ENCODE peak calls at places on chromosome 14, in five cellular contexts. One of them, this sample, is unnamed.

GRCh38 chr14:51160871-51161270 is 66.0 kb upstream of the TRIM9 start:
- DNase-seq in AG04449: no peak
- DNase-seq in hippocampal formation: no peak
- DNase-seq in COR-L47: no peak
- DNase-seq in mesenteric fat pad: no peak
- DNase-seq in this sample: no peak

GRCh38 chr14:57889245-57889644 is 23.4 kb upstream of the SLC35F4 start:
- DNase-seq in COR-L47: no peak
- DNase-seq in hippocampal formation: peak; percentile 23
- DNase-seq in AG04449: no peak
- DNase-seq in mesenteric fat pad: no peak
- DNase-seq in this sample: no peak

GRCh38 chr14:81275995-81276698 is 55.4 kb upstream of the GTF2A1 start:
- DNase-seq in mesenteric fat pad: no peak
- DNase-seq in AG04449: no peak
- DNase-seq in COR-L47: no peak
- DNase-seq in hippocampal formation: no peak
- DNase-seq in this sample: no peak

GRCh38 chr14:89041245-89041585 is 216.8 kb downstream of the TTC8 start:
- DNase-seq in COR-L47: peak; percentile 57
- DNase-seq in mesenteric fat pad: no peak
- DNase-seq in AG04449: no peak
- DNase-seq in hippocampal formation: no peak
- DNase-seq in this sample: no peak

GRCh38 chr14:95323917-95324316 is 4.2 kb upstream of the CLMN start:
- DNase-seq in COR-L47: no peak
- DNase-seq in hippocampal formation: no peak
- DNase-seq in mesenteric fat pad: no peak
- DNase-seq in AG04449: no peak
- DNase-seq in this sample: no peak

GRCh38 chr14:30553311-30553989 is 5.5 kb upstream of the G2E3 start:
- DNase-seq in mesenteric fat pad: no peak
- DNase-seq in COR-L47: no peak
- DNase-seq in hippocampal formation: no peak
- DNase-seq in AG04449: no peak
- DNase-seq in this sample: no peak

GRCh38 chr14:103743691-103744090 is 28.1 kb downstream of the ZFYVE21 start:
- DNase-seq in AG04449: no peak
- DNase-seq in COR-L47: no peak
- DNase-seq in mesenteric fat pad: peak; percentile 81
- DNase-seq in hippocampal formation: no peak
- DNase-seq in this sample: no peak

GRCh38 chr14:31962920-31963319 is 114.2 kb upstream of the ARHGAP5 start:
- DNase-seq in COR-L47: no peak
- DNase-seq in hippocampal formation: peak; percentile 23
- DNase-seq in mesenteric fat pad: no peak
- DNase-seq in AG04449: no peak
- DNase-seq in this sample: no peak

GRCh38 chr14:101857226-101857625 is 95.7 kb downstream of the PPP2R5C start:
- DNase-seq in mesenteric fat pad: no peak
- DNase-seq in COR-L47: no peak
- DNase-seq in AG04449: no peak
- DNase-seq in hippocampal formation: no peak
- DNase-seq in this sample: no peak

GRCh38 chr14:71590131-71590530 is 342.1 kb upstream of the RGS6 start:
- DNase-seq in AG04449: no peak
- DNase-seq in mesenteric fat pad: no peak
- DNase-seq in COR-L47: no peak
- DNase-seq in hippocampal formation: no peak
- DNase-seq in this sample: no peak

GRCh38 chr14:65369560-65369959 is 43.0 kb upstream of the FUT8 start:
- DNase-seq in COR-L47: no peak
- DNase-seq in hippocampal formation: no peak
- DNase-seq in mesenteric fat pad: no peak
- DNase-seq in AG04449: no peak
- DNase-seq in this sample: no peak

GRCh38 chr14:96264850-96265249 is 8.8 kb downstream of the BDKRB1 start:
- DNase-seq in COR-L47: no peak
- DNase-seq in mesenteric fat pad: no peak
- DNase-seq in AG04449: no peak
- DNase-seq in hippocampal formation: no peak
- DNase-seq in this sample: no peak

GRCh38 chr14:31578266-31578665 is 17.1 kb downstream of the NUBPL start:
- DNase-seq in mesenteric fat pad: no peak
- DNase-seq in hippocampal formation: no peak
- DNase-seq in COR-L47: no peak
- DNase-seq in AG04449: no peak
- DNase-seq in this sample: no peak

GRCh38 chr14:24095196-24096068 is 1.3 kb downstream of the PCK2 start:
- DNase-seq in hippocampal formation: peak; percentile 7
- DNase-seq in AG04449: no peak
- DNase-seq in COR-L47: no peak
- DNase-seq in mesenteric fat pad: no peak
- DNase-seq in this sample: no peak

GRCh38 chr14:63269561-63270225 is 49.0 kb downstream of the GPHB5 start:
- DNase-seq in COR-L47: no peak
- DNase-seq in mesenteric fat pad: no peak
- DNase-seq in hippocampal formation: no peak
- DNase-seq in AG04449: no peak
- DNase-seq in this sample: no peak

GRCh38 chr14:106691601-106692291 is 1165.4 kb downstream of the TMEM121 start:
- DNase-seq in hippocampal formation: no peak
- DNase-seq in AG04449: no peak
- DNase-seq in mesenteric fat pad: no peak
- DNase-seq in COR-L47: no peak
- DNase-seq in this sample: no peak

GRCh38 chr14:30550335-30550734 is 8.6 kb upstream of the G2E3 start:
- DNase-seq in AG04449: no peak
- DNase-seq in COR-L47: no peak
- DNase-seq in hippocampal formation: no peak
- DNase-seq in mesenteric fat pad: no peak
- DNase-seq in this sample: no peak

GRCh38 chr14:23301969-23302289 is 730 bp downstream of the PPP1R3E start:
- DNase-seq in mesenteric fat pad: no peak
- DNase-seq in hippocampal formation: no peak
- DNase-seq in AG04449: no peak
- DNase-seq in COR-L47: no peak
- DNase-seq in this sample: no peak

GRCh38 chr14:91229743-91230200 is 14.7 kb downstream of the GPR68 start:
- DNase-seq in mesenteric fat pad: no peak
- DNase-seq in COR-L47: no peak
- DNase-seq in AG04449: no peak
- DNase-seq in hippocampal formation: no peak
- DNase-seq in this sample: no peak

GRCh38 chr14:75570797-75571196 is 7.6 kb upstream of the FLVCR2 start:
- DNase-seq in AG04449: no peak
- DNase-seq in COR-L47: no peak
- DNase-seq in hippocampal formation: no peak
- DNase-seq in mesenteric fat pad: no peak
- DNase-seq in this sample: no peak

GRCh38 chr14:56195727-56196126 is 77.5 kb downstream of the PELI2 start:
- DNase-seq in AG04449: no peak
- DNase-seq in mesenteric fat pad: no peak
- DNase-seq in hippocampal formation: no peak
- DNase-seq in COR-L47: peak; percentile 55
- DNase-seq in this sample: no peak

GRCh38 chr14:64725879-64726584 is 21.8 kb downstream of the PLEKHG3 start:
- DNase-seq in COR-L47: no peak
- DNase-seq in hippocampal formation: no peak
- DNase-seq in mesenteric fat pad: no peak
- DNase-seq in AG04449: no peak
- DNase-seq in this sample: no peak

GRCh38 chr14:33932526-33933292 is 18.2 kb downstream of the EGLN3 start:
- DNase-seq in mesenteric fat pad: no peak
- DNase-seq in AG04449: no peak
- DNase-seq in hippocampal formation: no peak
- DNase-seq in COR-L47: peak; percentile 61
- DNase-seq in this sample: no peak

GRCh38 chr14:77565289-77566081 is 51.0 kb downstream of the SPTLC2 start:
- DNase-seq in hippocampal formation: no peak
- DNase-seq in mesenteric fat pad: no peak
- DNase-seq in AG04449: no peak
- DNase-seq in COR-L47: no peak
- DNase-seq in this sample: no peak

GRCh38 chr14:63493246-63493645 is 49.9 kb downstream of the PPP2R5E start:
- DNase-seq in COR-L47: no peak
- DNase-seq in mesenteric fat pad: no peak
- DNase-seq in AG04449: no peak
- DNase-seq in hippocampal formation: no peak
- DNase-seq in this sample: no peak

GRCh38 chr14:59228416-59228815 is 39.9 kb downstream of the DAAM1 start:
- DNase-seq in hippocampal formation: no peak
- DNase-seq in AG04449: no peak
- DNase-seq in COR-L47: no peak
- DNase-seq in mesenteric fat pad: no peak
- DNase-seq in this sample: no peak

GRCh38 chr14:54784657-54785056 is 118.0 kb downstream of the GCH1 start:
- DNase-seq in AG04449: no peak
- DNase-seq in mesenteric fat pad: peak; percentile 72
- DNase-seq in hippocampal formation: no peak
- DNase-seq in COR-L47: no peak
- DNase-seq in this sample: no peak

GRCh38 chr14:101030586-101030985 is 127.1 kb upstream of the RTL1 start:
- DNase-seq in COR-L47: no peak
- DNase-seq in mesenteric fat pad: no peak
- DNase-seq in AG04449: no peak
- DNase-seq in hippocampal formation: no peak
- DNase-seq in this sample: no peak